ENCODE peak calls at places on chromosomes 7 and 10, in nine cellular contexts. G is GM03348; O is EH; J is activated T-cell treated with anti-CD3 and anti-CD28 coated beads, Interleukin-2, amount 50 U/mL, for 48 hours; Z is lung microvascular endothelial cell; T is AG08396; K is activated naive CD8-positive, alpha-beta T cell treated with anti-CD3 and anti-CD28 coated beads for 36 hours; H is stromal cell of bone marrow; I is suprapubic skin. D is an unnamed sample.

GRCh38 chr7:134932707-134933370 is 53.5 kb upstream of the AGBL3 start:
- DNase-seq in G (no peak), O (peak; percentile 58), J (no peak), Z (no peak), T (peak; percentile 64), K (no peak), H (peak; percentile 91), I (no peak), D (peak; percentile 87)

GRCh38 chr10:86216886-86217285 is 149.7 kb downstream of the GRID1 start:
- DNase-seq in G (no peak), O (no peak), J (no peak), Z (no peak), T (no peak), K (no peak), H (no peak), I (no peak), D (no peak)

GRCh38 chr10:71712572-71713134 is 6.9 kb downstream of the C10orf105 start:
- DNase-seq in G (no peak), O (no peak), J (peak; percentile 50), Z (no peak), T (no peak), K (peak; percentile 47), H (no peak), I (no peak), D (no peak)

GRCh38 chr10:69489506-69490090 is 38.3 kb downstream of the TSPAN15 start:
- DNase-seq in G (no peak), O (no peak), J (no peak), Z (no peak), T (no peak), K (no peak), H (no peak), I (no peak), D (no peak)

GRCh38 chr10:90288403-90288933 is 569.4 kb downstream of the HTR7 start:
- DNase-seq in G (no peak), O (peak; percentile 61), J (no peak), Z (peak; percentile 3), T (peak; percentile 16), K (no peak), H (peak; percentile 50), I (no peak), D (no peak)

GRCh38 chr7:6375346-6376101 is 72.2 kb downstream of the DAGLB start:
- DNase-seq in G (no peak), O (peak; percentile 52), J (peak; percentile 38), Z (peak; percentile 27), T (no peak), K (no peak), H (peak; percentile 9), I (no peak), D (no peak)

GRCh38 chr10:34710391-34710751 is 104.7 kb downstream of the PARD3 start:
- DNase-seq in G (peak; percentile 34), O (peak; percentile 55), J (no peak), Z (peak; percentile 50), T (peak; percentile 58), K (no peak), H (peak; percentile 73), I (no peak), D (no peak)

GRCh38 chr10:52391927-52392602 is 78.0 kb downstream of the DKK1 start:
- DNase-seq in G (no peak), O (no peak), J (no peak), Z (no peak), T (no peak), K (no peak), H (no peak), I (no peak), D (no peak)

GRCh38 chr7:126535176-126535575 is 717.6 kb downstream of the GRM8 start:
- DNase-seq in G (no peak), O (no peak), J (no peak), Z (no peak), T (no peak), K (no peak), H (no peak), I (no peak), D (no peak)

GRCh38 chr7:142539901-142540300 is 209.4 kb upstream of the PRSS1 start:
- DNase-seq in G (peak; percentile 33), O (peak; percentile 83), J (no peak), Z (no peak), T (peak; percentile 24), K (no peak), H (no peak), I (no peak), D (no peak)

GRCh38 chr10:106181491-106181890 is 983.0 kb downstream of the SORCS1 start:
- DNase-seq in G (peak; percentile 55), O (peak; percentile 83), J (no peak), Z (no peak), T (no peak), K (no peak), H (peak; percentile 22), I (no peak), D (no peak)

GRCh38 chr7:27751888-27752660 is 12.1 kb downstream of the TAX1BP1 start:
- DNase-seq in G (no peak), O (peak; percentile 35), J (no peak), Z (no peak), T (no peak), K (no peak), H (no peak), I (no peak), D (no peak)

GRCh38 chr7:113154128-113154527 is 35.8 kb upstream of the SMIM30 start:
- DNase-seq in G (no peak), O (no peak), J (no peak), Z (no peak), T (no peak), K (no peak), H (no peak), I (no peak), D (no peak)

GRCh38 chr10:98414932-98415709 is at the start of gene PYROXD2:
- DNase-seq in G (peak; percentile 98), O (peak; percentile 96), J (peak; percentile 37), Z (peak; percentile 95), T (peak; percentile 97), K (peak; percentile 40), H (peak; percentile 78), I (peak; percentile 94), D (peak; percentile 97)

GRCh38 chr7:132466367-132466766 is 109.9 kb downstream of the PLXNA4 start:
- DNase-seq in G (no peak), O (no peak), J (no peak), Z (no peak), T (no peak), K (no peak), H (no peak), I (no peak), D (no peak)

GRCh38 chr7:3174515-3175318 is 126.3 kb upstream of the SDK1 start:
- DNase-seq in G (no peak), O (no peak), J (no peak), Z (no peak), T (no peak), K (no peak), H (no peak), I (no peak), D (no peak)

GRCh38 chr7:76303057-76303828 is 770 bp downstream of the HSPB1 start:
- DNase-seq in G (peak; percentile 94), O (peak; percentile 92), J (peak; percentile 82), Z (peak; percentile 94), T (peak; percentile 93), K (peak; percentile 72), H (peak; percentile 86), I (peak; percentile 93), D (peak; percentile 95)

GRCh38 chr7:37921340-37921805 is 933 bp downstream of the EPDR1 start:
- DNase-seq in G (no peak), O (no peak), J (peak; percentile 33), Z (no peak), T (no peak), K (peak; percentile 21), H (no peak), I (no peak), D (peak; percentile 62)

GRCh38 chr7:30406664-30407425 is 71.7 kb downstream of the NOD1 start:
- DNase-seq in G (no peak), O (peak; percentile 34), J (no peak), Z (no peak), T (no peak), K (no peak), H (no peak), I (no peak), D (no peak)

GRCh38 chr10:77266242-77266641 is 371.4 kb downstream of the KCNMA1 start:
- DNase-seq in G (no peak), O (no peak), J (no peak), Z (no peak), T (no peak), K (no peak), H (no peak), I (no peak), D (no peak)

GRCh38 chr10:51462076-51462779 is 237.2 kb downstream of the CSTF2T start:
- DNase-seq in G (peak; percentile 2), O (peak; percentile 19), J (no peak), Z (no peak), T (no peak), K (no peak), H (no peak), I (no peak), D (no peak)

GRCh38 chr7:101537205-101537604 is 91.9 kb downstream of the MYL10 start:
- DNase-seq in G (no peak), O (peak; percentile 65), J (no peak), Z (no peak), T (peak; percentile 62), K (no peak), H (peak; percentile 23), I (no peak), D (peak; percentile 67)

GRCh38 chr7:17392846-17393245 is 94.4 kb downstream of the AHR start:
- DNase-seq in G (peak; percentile 52), O (peak; percentile 85), J (no peak), Z (no peak), T (no peak), K (no peak), H (peak; percentile 86), I (no peak), D (no peak)